ENCODE peak calls at places on chromosomes 11 and 22, in seven cellular contexts. C is lung, K is GM23338, F is lower leg skin, W is cardiac fibroblast, D is BE2C, A is astrocyte. I is an unnamed sample.

GRCh38 chr22:23216331-23217170 is 36.2 kb downstream of the BCR start:
- DNase-seq in C (no peak), A (no peak), D (no peak), W (no peak), K (no peak), F (no peak), I (no peak)

GRCh38 chr11:26286472-26287066 is 45.4 kb upstream of the ANO3 start:
- DNase-seq in W (peak), A (peak), C (no peak), D (peak), K (peak), F (no peak), I (no peak)

GRCh38 chr11:126282361-126282741 is 542 bp upstream of the TIRAP start:
- DNase-seq in W (peak), C (peak), D (peak), A (peak), K (peak), F (peak), I (no peak)

GRCh38 chr11:126477526-126478275 is 122.2 kb downstream of the ST3GAL4 start:
- DNase-seq in W (no peak), K (no peak), C (no peak), A (no peak), D (no peak), F (no peak), I (no peak)

GRCh38 chr11:72075756-72076155 is 4.6 kb downstream of the NUMA1 start:
- DNase-seq in K (no peak), D (no peak), C (no peak), W (no peak), A (no peak), F (no peak), I (no peak)

GRCh38 chr11:6219359-6219758 is 14.0 kb downstream of the C11orf42 start:
- DNase-seq in D (no peak), K (no peak), W (peak), F (peak), A (peak), C (no peak), I (peak)

GRCh38 chr11:124839972-124840621 is 25.1 kb upstream of the ROBO3 start:
- DNase-seq in D (no peak), K (no peak), F (no peak), W (no peak), A (no peak), C (no peak), I (no peak)

GRCh38 chr11:21546715-21547114 is 646.2 kb upstream of the ANO5 start:
- DNase-seq in F (no peak), W (no peak), K (no peak), D (no peak), A (no peak), C (no peak), I (no peak)

GRCh38 chr11:8988329-8989234 is 15.2 kb downstream of the NRIP3 start:
- DNase-seq in K (no peak), C (no peak), F (no peak), W (no peak), A (peak), D (no peak), I (no peak)

GRCh38 chr22:44448271-44448780 is 49.7 kb downstream of the RTL6 start:
- DNase-seq in F (peak), A (peak), K (no peak), W (peak), C (no peak), D (peak), I (peak)

GRCh38 chr11:29300441-29300840 is 716.4 kb downstream of the KCNA4 start:
- DNase-seq in W (peak), K (peak), D (no peak), A (peak), C (no peak), F (no peak), I (peak)

GRCh38 chr11:120894207-120894989 is 129.5 kb upstream of the TBCEL start:
- DNase-seq in F (peak), K (no peak), D (no peak), C (no peak), A (no peak), W (no peak), I (no peak)

GRCh38 chr11:93525601-93526000 is 17.6 kb downstream of the SMCO4 start:
- DNase-seq in W (peak), K (no peak), A (peak), F (no peak), C (no peak), D (peak), I (no peak)

GRCh38 chr22:47626428-47627390 is 864.3 kb downstream of the TBC1D22A start:
- DNase-seq in K (no peak), D (no peak), A (no peak), W (no peak), F (peak), C (peak), I (no peak)

GRCh38 chr22:18970948-18971315 is 34.8 kb upstream of the PRODH start:
- DNase-seq in K (peak), C (no peak), D (peak), A (no peak), W (no peak), F (no peak), I (no peak)

GRCh38 chr11:74057251-74058151 is 48.6 kb upstream of the UCP3 start:
- DNase-seq in D (no peak), K (no peak), A (peak), F (no peak), C (no peak), W (peak), I (no peak)

GRCh38 chr11:12893787-12894672 is 115.1 kb upstream of the RASSF10 start:
- DNase-seq in F (peak), K (peak), A (peak), W (peak), C (peak), D (peak), I (no peak)

GRCh38 chr11:61541568-61541967 is 33.0 kb downstream of the LRRC10B start:
- DNase-seq in A (peak), D (no peak), K (peak), W (peak), F (no peak), C (no peak), I (no peak)

GRCh38 chr22:37275622-37276021 is 6.7 kb upstream of the CYTH4 start:
- DNase-seq in W (no peak), K (no peak), D (no peak), C (no peak), F (no peak), A (no peak), I (no peak)

GRCh38 chr11:45106006-45106405 is 40.4 kb upstream of the PRDM11 start:
- DNase-seq in W (no peak), A (no peak), F (peak), C (no peak), D (no peak), K (no peak), I (no peak)

GRCh38 chr11:2475151-2475918 is 30.5 kb downstream of the KCNQ1 start:
- DNase-seq in F (no peak), W (no peak), A (no peak), K (no peak), C (no peak), D (no peak), I (no peak)

GRCh38 chr11:20647976-20648565 is 21.3 kb upstream of the NELL1 start:
- DNase-seq in F (peak), K (peak), W (peak), C (peak), D (peak), A (peak), I (no peak)

GRCh38 chr11:113338730-113339129 is 24.3 kb downstream of the TTC12 start:
- DNase-seq in K (peak), F (no peak), W (no peak), A (no peak), C (no peak), D (peak), I (no peak)
- TF ChIP-seq CTCF in K (peak), F (no peak), W (no peak), A (no peak), C (no peak), D (no peak), I (no peak)

DNA sequence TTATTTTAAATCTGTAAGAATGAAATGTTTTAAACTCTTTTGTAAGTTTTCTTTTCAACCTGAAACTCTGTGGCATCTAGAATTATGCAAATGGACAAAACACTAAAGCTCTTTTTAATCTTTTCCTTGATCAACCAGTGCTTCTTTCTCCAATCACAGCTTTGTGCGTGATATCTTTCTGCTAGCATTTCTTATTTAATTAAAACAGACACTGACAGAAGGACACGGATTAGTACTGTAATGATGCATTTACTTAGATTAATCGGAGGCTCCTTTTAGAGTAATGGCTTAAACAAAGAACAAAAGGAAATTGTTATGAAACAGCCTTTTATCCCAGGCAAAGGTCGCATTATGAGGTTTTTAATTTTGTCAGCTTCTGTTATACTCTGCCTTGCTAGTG is 48.4 kb upstream of the SOX6 start:
- DNase-seq in W (no peak), A (no peak), D (no peak), C (no peak), K (no peak), F (no peak), I (no peak)
- H3K4me3 ChIP-seq in W (no peak), A (no peak), D (no peak), C (no peak), K (no peak), F (no peak), I (no peak)

GRCh38 chr22:50577697-50577986 is 585 bp downstream of the CPT1B start:
- DNase-seq in F (no peak), C (no peak), D (no peak), A (no peak), W (no peak), K (peak), I (no peak)

GRCh38 chr22:50574383-50574755 is 3.9 kb downstream of the CPT1B start:
- DNase-seq in F (no peak), W (no peak), K (no peak), D (no peak), C (no peak), A (no peak), I (no peak)

GRCh38 chr22:50575426-50575941 is 2.7 kb downstream of the CPT1B start:
- DNase-seq in F (no peak), C (no peak), K (no peak), A (no peak), D (no peak), W (no peak), I (no peak)

GRCh38 chr22:50576806-50577696 is 1.2 kb downstream of the CPT1B start:
- DNase-seq in C (no peak), K (no peak), A (no peak), F (no peak), D (no peak), W (no peak), I (no peak)

GRCh38 chr22:50576070-50576469 is 2.2 kb downstream of the CPT1B start:
- DNase-seq in W (peak), D (peak), A (peak), C (no peak), F (no peak), K (peak), I (no peak)
- TF ChIP-seq CTCF in W (peak), D (peak), A (peak), C (no peak), F (no peak), K (peak), I (peak)

GRCh38 chr11:35146074-35146521 is 7.1 kb downstream of the CD44 start:
- DNase-seq in D (no peak), A (no peak), C (no peak), W (no peak), F (no peak), K (no peak), I (no peak)

GRCh38 chr11:35143509-35144102 is 4.6 kb downstream of the CD44 start:
- DNase-seq in D (no peak), F (no peak), W (no peak), K (no peak), C (no peak), A (no peak), I (no peak)

GRCh38 chr11:35144103-35144741 is 5.3 kb downstream of the CD44 start:
- DNase-seq in K (no peak), W (peak), F (no peak), A (peak), C (peak), D (no peak), I (no peak)

GRCh38 chr11:35145249-35145648 is 6.3 kb downstream of the CD44 start:
- DNase-seq in D (no peak), F (no peak), C (no peak), W (no peak), A (peak), K (no peak), I (no peak)

GRCh38 chr11:35144811-35145210 is 5.8 kb downstream of the CD44 start:
- DNase-seq in W (peak), C (peak), D (no peak), A (peak), K (no peak), F (no peak), I (no peak)
- H3K4me3 ChIP-seq in W (no peak), C (no peak), D (no peak), A (peak), K (no peak), F (no peak), I (no peak)

GRCh38 chr22:29883831-29884139 is 811 bp downstream of the MTMR3 start:
- DNase-seq in W (no peak), K (no peak), F (no peak), D (no peak), A (peak), C (no peak), I (no peak)

GRCh38 chr22:29886601-29887000 is 3.6 kb downstream of the MTMR3 start:
- DNase-seq in K (no peak), A (no peak), F (no peak), D (no peak), W (no peak), C (no peak), I (no peak)

GRCh38 chr22:29885610-29886009 is 2.6 kb downstream of the MTMR3 start:
- DNase-seq in A (no peak), K (no peak), D (no peak), F (no peak), W (no peak), C (no peak), I (no peak)

GRCh38 chr22:29882716-29883044 is 294 bp upstream of the MTMR3 start:
- DNase-seq in F (no peak), K (no peak), A (no peak), C (no peak), D (no peak), W (no peak), I (no peak)

DNA sequence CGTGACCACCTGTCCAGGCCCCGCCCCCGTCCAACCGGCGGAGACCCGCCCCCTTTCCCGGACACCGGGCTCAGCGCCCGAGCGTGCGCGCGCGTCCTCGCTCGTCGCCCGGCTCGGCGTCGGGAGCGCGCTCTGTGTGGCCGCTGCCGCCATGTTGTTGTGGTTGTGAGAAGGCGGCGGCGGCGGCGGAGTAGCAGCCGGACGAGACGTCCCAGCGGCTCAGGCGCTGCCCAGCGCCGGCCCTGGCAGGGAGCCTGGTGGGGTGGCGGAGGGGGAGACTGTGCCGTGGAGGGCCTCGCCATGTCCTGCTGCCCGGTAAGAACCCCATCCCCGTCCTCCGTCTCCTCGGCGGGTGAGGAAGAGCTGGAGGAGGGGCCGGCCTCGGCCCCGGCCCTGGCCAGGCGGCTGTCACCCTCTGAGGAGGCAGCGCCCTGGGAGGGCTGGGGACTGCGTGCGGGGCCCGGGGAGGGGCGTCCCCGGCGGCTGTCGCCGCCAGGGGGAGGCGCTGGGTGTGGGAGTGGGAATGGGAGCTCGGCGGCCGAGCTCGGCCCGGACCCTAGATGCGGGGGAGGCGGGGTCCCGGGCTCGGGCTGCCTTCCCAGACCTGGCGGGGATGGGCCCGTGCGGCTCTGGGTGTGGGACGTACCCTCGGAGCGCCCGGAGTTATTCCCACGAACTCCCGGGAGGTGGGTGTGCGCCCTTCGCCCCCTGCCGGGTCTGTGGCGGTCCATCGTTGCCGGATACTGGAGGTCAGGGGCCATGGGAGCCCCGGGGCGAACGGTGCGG is at the start of gene MTMR3:
- DNase-seq in D (peak), A (peak), K (peak), W (peak), F (peak), C (peak), I (peak)
- TF ChIP-seq CTCF in D (peak), A (no peak), K (peak), W (peak), F (peak), C (no peak), I (peak)

GRCh38 chr11:16959528-16960100 is 54.6 kb downstream of the PLEKHA7 start:
- DNase-seq in F (no peak), C (no peak), A (no peak), K (no peak), W (no peak), D (no peak), I (no peak)

GRCh38 chr11:16953620-16954019 is 60.6 kb downstream of the PLEKHA7 start:
- DNase-seq in F (no peak), C (no peak), D (no peak), A (no peak), W (no peak), K (no peak), I (no peak)

GRCh38 chr11:16958833-16959232 is 55.4 kb downstream of the PLEKHA7 start:
- DNase-seq in K (no peak), W (no peak), D (no peak), C (no peak), F (no peak), A (no peak), I (no peak)

GRCh38 chr11:16960250-16960649 is 54.0 kb downstream of the PLEKHA7 start:
- DNase-seq in D (no peak), W (no peak), A (no peak), F (no peak), C (no peak), K (no peak), I (no peak)

DNA sequence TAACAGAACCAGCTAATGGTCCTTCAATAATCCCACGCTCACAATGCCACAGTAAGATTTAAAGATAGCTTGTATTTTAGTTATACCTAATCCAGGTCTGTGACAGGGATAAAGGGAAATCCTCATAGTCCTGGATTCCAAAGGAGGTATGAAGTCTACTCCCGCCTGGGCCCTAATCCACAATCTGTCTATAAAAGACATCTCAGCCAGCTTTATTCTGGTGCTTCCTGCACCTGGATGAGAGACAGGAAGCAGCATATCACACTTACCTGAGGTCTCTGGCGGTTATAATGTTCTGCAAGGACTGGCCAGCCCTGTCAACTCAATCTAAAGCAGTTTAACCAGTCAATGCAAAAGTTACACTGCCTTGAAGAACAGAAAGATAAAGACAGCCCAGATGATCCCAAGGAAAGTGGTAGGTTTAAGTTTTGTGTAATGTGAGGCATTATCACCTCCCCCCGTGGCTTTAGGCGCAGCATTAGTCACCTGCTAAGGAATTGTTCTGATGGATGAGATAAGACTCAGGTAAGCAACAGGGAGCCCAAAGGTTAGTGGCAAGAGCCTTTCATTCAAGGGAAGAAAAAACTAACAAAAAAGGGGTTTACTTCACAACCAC is 57.6 kb downstream of the PLEKHA7 start:
- DNase-seq in D (no peak), W (no peak), F (no peak), K (peak), C (no peak), A (no peak), I (no peak)
- H3K4me3 ChIP-seq in D (no peak), W (no peak), F (no peak), K (no peak), C (no peak), A (no peak), I (no peak)

DNA sequence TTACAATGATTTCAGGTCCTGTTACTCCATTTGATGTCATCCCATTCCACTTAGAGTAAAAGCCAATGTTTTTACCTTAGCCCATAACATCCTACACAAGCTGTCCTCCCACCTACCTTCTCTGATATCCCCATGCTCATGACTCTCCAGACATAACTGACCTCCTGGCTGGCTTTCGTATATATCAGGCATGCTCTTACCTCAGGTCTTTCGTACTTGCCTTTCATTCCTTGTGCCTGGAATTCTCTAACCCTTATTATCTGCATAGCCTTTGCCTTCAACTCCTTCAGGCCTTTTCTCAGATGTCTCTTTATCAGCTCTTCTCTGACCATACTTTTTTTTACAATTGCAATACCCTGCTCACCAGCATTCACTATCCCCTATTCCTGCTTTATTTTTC is 10.3 kb upstream of the CYB5R2 start:
- DNase-seq in F (no peak), C (no peak), A (no peak), W (no peak), K (no peak), D (no peak), I (no peak)
- TF ChIP-seq CTCF in F (no peak), C (no peak), A (no peak), W (no peak), K (no peak), D (no peak), I (no peak)